ENCODE peak calls at places on chromosome 9, in six cellular contexts. C is non-pigmented ciliary epithelial cell, Z is nucleus accumbens, K is M059J, P is stomach, O is T-cell. U is an unnamed sample.

GRCh38 chr9:123318961-123319421 is 37.0 kb upstream of the CRB2 start:
- DNase-seq in C (no peak), O (no peak), Z (peak), P (peak), K (no peak), U (no peak)

GRCh38 chr9:130565792-130566191 is 13.6 kb upstream of the FUBP3 start:
- DNase-seq in P (no peak), K (no peak), Z (no peak), O (no peak), C (no peak), U (no peak)

GRCh38 chr9:16720386-16720785 is 150.1 kb downstream of the BNC2 start:
- DNase-seq in C (no peak), O (no peak), Z (no peak), K (no peak), P (no peak), U (no peak)

GRCh38 chr9:95131023-95131943 is 186.2 kb downstream of the FANCC start:
- DNase-seq in O (no peak), Z (peak), C (no peak), P (peak), K (peak), U (peak)

GRCh38 chr9:87148391-87149237 is 201.3 kb upstream of the GAS1 start:
- DNase-seq in K (peak), O (no peak), P (peak), Z (peak), C (peak), U (peak)

GRCh38 chr9:136995772-136996308 is 528 bp downstream of the CLIC3 start:
- DNase-seq in Z (no peak), C (no peak), O (no peak), K (peak), P (peak), U (no peak)

GRCh38 chr9:105500108-105500766 is 52.4 kb downstream of the FSD1L start:
- DNase-seq in P (no peak), Z (no peak), O (no peak), K (no peak), C (no peak), U (no peak)

GRCh38 chr9:117616436-117616835 is 87.8 kb upstream of the TLR4 start:
- DNase-seq in K (no peak), Z (no peak), P (no peak), O (no peak), C (no peak), U (no peak)

GRCh38 chr9:84697042-84697441 is 27.5 kb downstream of the NTRK2 start:
- DNase-seq in C (no peak), Z (no peak), K (no peak), P (no peak), O (no peak), U (no peak)

GRCh38 chr9:137411670-137412380 is 11.1 kb downstream of the EXD3 start:
- DNase-seq in Z (no peak), O (no peak), C (peak), K (peak), P (peak), U (no peak)

U was measured in endothelial cell.